ENCODE peak calls at places on chromosomes 13 and 19, in four cellular contexts. One of them, this sample, is unnamed.

GRCh38 chr19:46885411-46885810 is 24.6 kb downstream of the ARHGAP35 start:
- DNase-seq in mammary epithelial cell: no peak
- DNase-seq in neuronal stem cell: no peak
- DNase-seq in body of pancreas: no peak
- DNase-seq in this sample: no peak

GRCh38 chr13:110506859-110507566 is 54.5 kb downstream of the RAB20 start:
- DNase-seq in neuronal stem cell: no peak
- DNase-seq in body of pancreas: peak; percentile 93
- DNase-seq in mammary epithelial cell: peak; percentile 13
- DNase-seq in this sample: no peak

GRCh38 chr13:112782433-112783010 is 92.7 kb downstream of the ATP11A start:
- DNase-seq in mammary epithelial cell: no peak
- DNase-seq in body of pancreas: no peak
- DNase-seq in neuronal stem cell: no peak
- DNase-seq in this sample: no peak

GRCh38 chr19:45630463-45630862 is 8.7 kb downstream of the EML2 start:
- DNase-seq in body of pancreas: no peak
- DNase-seq in mammary epithelial cell: peak; percentile 97
- DNase-seq in neuronal stem cell: no peak
- DNase-seq in this sample: peak; percentile 83

GRCh38 chr13:49063526-49063925 is 87.8 kb downstream of the FNDC3A start:
- DNase-seq in mammary epithelial cell: peak; percentile 40
- DNase-seq in neuronal stem cell: no peak
- DNase-seq in body of pancreas: no peak
- DNase-seq in this sample: no peak

GRCh38 chr13:110590577-110590976 is 24.8 kb upstream of the NAXD start:
- DNase-seq in body of pancreas: no peak
- DNase-seq in mammary epithelial cell: peak; percentile 50
- DNase-seq in neuronal stem cell: no peak
- DNase-seq in this sample: no peak

GRCh38 chr19:38078302-38078930 is 145.6 kb downstream of the DPF1 start:
- DNase-seq in body of pancreas: no peak
- DNase-seq in mammary epithelial cell: no peak
- DNase-seq in neuronal stem cell: no peak
- DNase-seq in this sample: no peak

GRCh38 chr19:45643927-45644771 is 5.0 kb upstream of the EML2 start:
- DNase-seq in mammary epithelial cell: no peak
- DNase-seq in neuronal stem cell: no peak
- DNase-seq in body of pancreas: no peak
- DNase-seq in this sample: no peak

GRCh38 chr13:98804336-98804855 is 51.9 kb upstream of the SLC15A1 start:
- DNase-seq in body of pancreas: no peak
- DNase-seq in mammary epithelial cell: no peak
- DNase-seq in neuronal stem cell: no peak
- DNase-seq in this sample: no peak

GRCh38 chr19:4327252-4327876 is 11.3 kb downstream of the STAP2 start:
- DNase-seq in neuronal stem cell: peak; percentile 85
- DNase-seq in body of pancreas: peak; percentile 73
- DNase-seq in mammary epithelial cell: no peak
- DNase-seq in this sample: peak; percentile 82
- H3K4me3 ChIP-seq in neuronal stem cell: peak overlapping the region; percentile 69
- H3K4me3 ChIP-seq in body of pancreas: no peak overlapping the region
- H3K4me3 ChIP-seq in mammary epithelial cell: peak overlapping the region; percentile 17
- H3K4me3 ChIP-seq in this sample: peak overlapping the region; percentile 42

DNA sequence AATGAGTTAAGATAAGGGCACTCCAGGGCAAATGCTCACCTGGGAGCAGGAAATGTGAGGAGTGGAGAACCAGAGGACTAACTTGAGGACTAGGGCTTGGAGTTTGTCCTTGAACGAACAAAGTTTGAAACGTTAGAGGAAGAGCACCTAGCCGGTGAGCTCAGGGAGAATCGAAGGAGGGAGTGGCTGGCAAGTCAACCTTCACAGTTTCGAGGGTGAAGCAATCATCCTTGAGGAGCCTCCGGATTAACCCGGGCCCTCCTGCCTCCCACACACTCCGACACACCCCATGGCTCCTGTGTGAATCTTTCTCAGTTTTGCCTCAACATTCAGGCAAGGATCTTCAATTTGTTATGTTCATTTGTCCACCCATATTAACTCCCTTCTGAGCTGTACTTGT is 58.6 kb downstream of the LMO7 start:
- DNase-seq in neuronal stem cell: no peak
- DNase-seq in mammary epithelial cell: peak; percentile 60
- DNase-seq in body of pancreas: no peak
- DNase-seq in this sample: no peak
- H3K27ac ChIP-seq in neuronal stem cell: no peak overlapping the region
- H3K27ac ChIP-seq in mammary epithelial cell: no peak overlapping the region
- H3K27ac ChIP-seq in body of pancreas: no peak overlapping the region
- H3K27ac ChIP-seq in this sample: no peak overlapping the region

GRCh38 chr13:28918030-28918429 is 97.9 kb downstream of the MTUS2 start:
- DNase-seq in body of pancreas: no peak
- DNase-seq in mammary epithelial cell: no peak
- DNase-seq in neuronal stem cell: no peak
- DNase-seq in this sample: no peak

DNA sequence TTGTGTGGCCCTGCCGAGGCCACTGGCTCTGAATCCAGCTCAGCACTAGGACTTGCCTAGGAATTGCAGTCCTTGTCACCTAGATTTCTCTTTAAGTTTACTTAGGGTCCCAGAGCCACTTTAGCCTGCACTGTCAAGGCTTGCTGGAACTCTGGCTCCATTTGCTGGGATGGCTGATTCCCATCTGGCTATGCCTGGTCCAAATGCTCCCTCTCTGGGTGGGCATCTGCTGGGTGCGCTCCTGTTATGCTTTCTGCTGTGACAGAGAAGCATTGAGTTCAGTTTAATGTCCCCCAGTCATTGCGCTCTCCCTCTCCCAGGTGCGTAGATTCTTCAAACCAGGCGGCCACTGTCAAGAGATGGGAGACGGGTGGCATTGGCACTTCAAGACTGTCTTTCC is 102.2 kb downstream of the MTUS2 start:
- DNase-seq in neuronal stem cell: no peak
- DNase-seq in body of pancreas: no peak
- DNase-seq in mammary epithelial cell: no peak
- DNase-seq in this sample: no peak
- H3K27me3 ChIP-seq in neuronal stem cell: no peaks in the 10 kb centered on the region
- H3K27me3 ChIP-seq in body of pancreas: no peaks in the 10 kb centered on the region
- H3K27me3 ChIP-seq in mammary epithelial cell: no peaks in the 10 kb centered on the region
- H3K27me3 ChIP-seq in this sample: no peaks in the 10 kb centered on the region

GRCh38 chr13:36131215-36131930 is at the start of gene DCLK1:
- DNase-seq in mammary epithelial cell: peak; percentile 26
- DNase-seq in body of pancreas: peak; percentile 17
- DNase-seq in neuronal stem cell: peak; percentile 56
- DNase-seq in this sample: peak; percentile 33
- H3K4me3 ChIP-seq in mammary epithelial cell: peak within 1 kb of the TSS; percentile 52
- H3K4me3 ChIP-seq in body of pancreas: no peak within 1 kb of the TSS
- H3K4me3 ChIP-seq in neuronal stem cell: peak within 1 kb of the TSS; percentile 83
- H3K4me3 ChIP-seq in this sample: peak within 1 kb of the TSS; percentile 50

GRCh38 chr13:19959141-19959830 is 759 bp downstream of the ZMYM2 start:
- DNase-seq in neuronal stem cell: peak; percentile 49
- DNase-seq in body of pancreas: peak; percentile 61
- DNase-seq in mammary epithelial cell: peak; percentile 34
- DNase-seq in this sample: peak; percentile 38
- H3K27ac ChIP-seq in neuronal stem cell: peak overlapping the region; percentile 96
- H3K27ac ChIP-seq in body of pancreas: peak overlapping the region; percentile 95
- H3K27ac ChIP-seq in mammary epithelial cell: peak overlapping the region; percentile 78
- H3K27ac ChIP-seq in this sample: peak overlapping the region; percentile 84

This sample was measured in brain microvascular endothelial cell.